ENCODE peak calls at places on chromosomes 5 and 9, in four cellular contexts. F is HCT116, Z is ovary, X is gastrocnemius medialis. P is an unnamed sample.
A peak's percentile ranks its signal among the peaks of the same experiment; 100 is the strongest.

GRCh38 chr9:106581973-106582372 is 281.0 kb upstream of the ZNF462 start:
- DNase-seq in F (no peak), Z (no peak), X (no peak), P (no peak)

GRCh38 chr9:69582544-69583297 is 89.5 kb downstream of the APBA1 start:
- DNase-seq in F (no peak), Z (no peak), X (no peak), P (no peak)

GRCh38 chr9:124502711-124503702 is 4.2 kb downstream of the NR5A1 start:
- DNase-seq in F (no peak), Z (peak; percentile 23), X (no peak), P (no peak)

GRCh38 chr5:160957312-160957711 is 105.3 kb upstream of the ATP10B start:
- DNase-seq in F (no peak), Z (no peak), X (no peak), P (no peak)

GRCh38 chr5:57816108-57816507 is 333.5 kb upstream of the ACTBL2 start:
- DNase-seq in F (peak; percentile 63), Z (no peak), X (no peak), P (no peak)

GRCh38 chr9:133584167-133584558 is 25.0 kb downstream of the FAM163B start:
- DNase-seq in F (no peak), Z (no peak), X (no peak), P (no peak)

GRCh38 chr5:163757344-163757743 is 251.9 kb downstream of the MAT2B start:
- DNase-seq in F (no peak), Z (no peak), X (no peak), P (no peak)

GRCh38 chr5:106019271-106019670 is 1651.5 kb downstream of the EFNA5 start:
- DNase-seq in F (no peak), Z (no peak), X (no peak), P (no peak)

GRCh38 chr5:5188377-5189020 is 48.4 kb downstream of the ADAMTS16 start:
- DNase-seq in F (no peak), Z (no peak), X (no peak), P (no peak)

GRCh38 chr9:129139233-129139992 is 28.2 kb downstream of the PTPA start:
- DNase-seq in F (peak; percentile 71), Z (peak; percentile 81), X (peak; percentile 71), P (peak; percentile 68)

GRCh38 chr5:158195811-158196210 is 336.9 kb upstream of the CLINT1 start:
- DNase-seq in F (no peak), Z (no peak), X (no peak), P (no peak)

GRCh38 chr9:16000826-16001225 is 448.0 kb downstream of the CCDC171 start:
- DNase-seq in F (no peak), Z (no peak), X (no peak), P (no peak)

GRCh38 chr9:104725014-104725413 is 22.5 kb upstream of the NIPSNAP3A start:
- DNase-seq in F (no peak), Z (no peak), X (no peak), P (no peak)

GRCh38 chr9:134243778-134244467 is 79.6 kb upstream of the RNU6ATAC start:
- DNase-seq in F (no peak), Z (no peak), X (peak; percentile 28), P (no peak)

GRCh38 chr9:29556746-29557145 is 1983.5 kb upstream of the C9orf72 start:
- DNase-seq in F (no peak), Z (no peak), X (no peak), P (no peak)

GRCh38 chr5:115472601-115473000 is 72.0 kb downstream of the FEM1C start:
- DNase-seq in F (no peak), Z (no peak), X (peak; percentile 38), P (peak; percentile 33)

GRCh38 chr5:138932171-138932810 is 57.2 kb upstream of the LRRTM2 start:
- DNase-seq in F (no peak), Z (peak; percentile 20), X (no peak), P (peak; percentile 47)

GRCh38 chr9:26722755-26723154 is 169.8 kb downstream of the CAAP1 start:
- DNase-seq in F (no peak), Z (no peak), X (no peak), P (no peak)

GRCh38 chr9:83196946-83197345 is 134.0 kb upstream of the RASEF start:
- DNase-seq in F (no peak), Z (no peak), X (no peak), P (no peak)

GRCh38 chr9:16181539-16181938 is 628.7 kb downstream of the CCDC171 start:
- DNase-seq in F (no peak), Z (no peak), X (no peak), P (no peak)

GRCh38 chr5:32233696-32234447 is 59.8 kb upstream of the GOLPH3 start:
- DNase-seq in F (no peak), Z (peak; percentile 41), X (no peak), P (no peak)

GRCh38 chr9:21465859-21466518 is 16.1 kb downstream of the IFNE start:
- DNase-seq in F (peak; percentile 61), Z (no peak), X (no peak), P (no peak)

GRCh38 chr5:36950586-36951457 is 74.3 kb downstream of the NIPBL start:
- DNase-seq in F (no peak), Z (no peak), X (no peak), P (no peak)

GRCh38 chr9:129490583-129491485 is 130.1 kb downstream of the C9orf50 start:
- DNase-seq in F (no peak), Z (peak; percentile 48), X (no peak), P (no peak)

GRCh38 chr5:98510601-98511000 is 262.9 kb upstream of the RGMB start:
- DNase-seq in F (no peak), Z (no peak), X (no peak), P (no peak)

GRCh38 chr5:176697929-176698520 is 50.7 kb downstream of the TSPAN17 start:
- DNase-seq in F (no peak), Z (no peak), X (no peak), P (no peak)

GRCh38 chr5:141883184-141883947 is 5.2 kb upstream of the PCDH1 start:
- DNase-seq in F (no peak), Z (no peak), X (no peak), P (peak; percentile 47)

GRCh38 chr5:168931638-168932345 is 352.6 kb upstream of the PANK3 start:
- DNase-seq in F (no peak), Z (no peak), X (no peak), P (no peak)

GRCh38 chr5:36152324-36153298 is 700 bp downstream of the SKP2 start:
- DNase-seq in F (no peak), Z (no peak), X (no peak), P (no peak)

GRCh38 chr9:5629312-5630037 is 568 bp downstream of the RIC1 start:
- DNase-seq in F (no peak), Z (no peak), X (no peak), P (peak; percentile 60)

GRCh38 chr5:72028382-72028781 is 78.9 kb upstream of the MAP1B start:
- DNase-seq in F (no peak), Z (no peak), X (no peak), P (no peak)
- H3K4me3 ChIP-seq in F (no peak overlapping the region), Z (no peak overlapping the region), X (no peak overlapping the region), P (no peak overlapping the region)

DNA sequence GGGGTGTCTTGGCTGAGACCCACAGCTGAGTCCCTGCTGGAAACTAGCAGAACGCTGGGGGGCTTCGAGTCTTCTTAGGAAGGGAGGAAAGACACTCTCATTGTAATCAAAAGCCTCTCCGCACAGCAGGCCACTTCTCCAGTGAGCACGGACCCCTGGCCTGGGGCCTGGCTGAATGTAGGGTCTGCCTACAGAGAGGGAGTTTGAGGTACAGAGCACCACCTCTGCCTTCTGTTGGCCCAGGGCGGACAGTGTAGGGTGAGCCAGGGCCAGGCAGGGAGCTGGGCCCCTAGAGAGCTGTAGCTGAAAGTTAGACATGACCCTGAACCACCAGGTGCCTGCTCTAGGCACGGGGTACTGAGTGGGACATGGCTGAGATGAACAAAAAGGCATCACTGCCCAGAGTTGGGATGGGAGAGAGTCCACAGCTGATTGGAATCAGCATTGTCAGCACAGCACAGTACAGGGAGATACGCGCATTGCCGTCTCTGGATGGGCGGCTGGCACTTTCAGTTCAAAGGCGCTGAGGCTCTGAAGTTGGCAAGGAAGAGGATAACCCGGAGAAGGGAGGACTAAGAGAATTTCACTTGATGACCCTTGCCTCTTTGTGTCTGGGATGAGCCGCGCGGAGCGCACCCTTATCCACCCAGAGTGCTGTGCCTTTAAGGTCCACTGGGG is 363 bp upstream of the SLC25A48 start:
- DNase-seq in F (no peak), Z (no peak), X (no peak), P (peak; percentile 24)
- TF ChIP-seq CTCF in F (no peak), Z (no peak), X (peak; percentile 29), P (peak; percentile 72)

DNA sequence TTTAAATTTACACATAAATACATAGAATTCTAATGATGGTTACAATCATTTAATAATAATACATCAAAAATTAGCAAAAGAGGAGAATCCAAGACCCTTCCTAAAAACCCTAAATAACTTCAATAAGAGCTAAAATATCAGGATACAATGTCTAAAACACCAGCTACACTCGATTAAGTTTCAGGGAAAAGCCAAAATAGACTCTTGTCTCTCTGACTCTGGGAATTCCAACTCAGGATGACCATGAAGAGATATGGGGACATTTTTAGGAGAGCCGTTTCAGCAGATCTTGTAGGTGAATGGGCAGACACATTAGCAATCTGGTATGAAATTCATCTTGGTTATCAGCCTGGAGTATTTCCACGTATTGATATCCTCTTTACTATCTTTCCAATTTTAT is 193.3 kb upstream of the NR3C1 start:
- DNase-seq in F (no peak), Z (no peak), X (no peak), P (no peak)
- H3K4me1 ChIP-seq in F (peaks cover 24% of the 10 kb centered on the region), Z (no peaks in the 10 kb centered on the region), X (peaks cover 14% of the 10 kb centered on the region), P (peaks cover 14% of the 10 kb centered on the region)

GRCh38 chr5:77418601-77419591 is 73.2 kb downstream of the WDR41 start:
- DNase-seq in F (no peak), Z (no peak), X (no peak), P (no peak)
- H3K4me3 ChIP-seq in F (no peak overlapping the region), Z (no peak overlapping the region), X (no peak overlapping the region), P (no peak overlapping the region)

GRCh38 chr5:102974177-102974576 is 145.8 kb downstream of the GIN1 start:
- DNase-seq in F (no peak), Z (no peak), X (no peak), P (no peak)

GRCh38 chr5:102975040-102975439 is 144.9 kb downstream of the GIN1 start:
- DNase-seq in F (no peak), Z (no peak), X (no peak), P (no peak)

GRCh38 chr5:102975457-102976182 is 144.3 kb downstream of the GIN1 start:
- DNase-seq in F (no peak), Z (no peak), X (no peak), P (no peak)

GRCh38 chr5:102971693-102972293 is 148.1 kb downstream of the GIN1 start:
- DNase-seq in F (peak; percentile 26), Z (no peak), X (no peak), P (no peak)
- TF ChIP-seq CTCF in F (peak; percentile 63), Z (no peak), X (peak; percentile 53), P (peak; percentile 46)

GRCh38 chr9:127537014-127537413 is 75.1 kb upstream of the STXBP1 start:
- DNase-seq in F (no peak), Z (peak; percentile 25), X (no peak), P (no peak)
- H3K4me1 ChIP-seq in F (no peaks in the 10 kb centered on the region), Z (peaks cover 37% of the 10 kb centered on the region), X (peaks cover 4% of the 10 kb centered on the region), P (peaks cover 2% of the 10 kb centered on the region)